ENCODE peak calls at places on chromosome 3, in four cellular contexts. S is testis, A is lower leg skin, X is breast epithelium. T is an unnamed sample.

GRCh38 chr3:69008980-69009379 is 4.5 kb downstream of the EOGT start:
- DNase-seq in S (no peak), A (no peak), X (no peak), T (no peak)

GRCh38 chr3:87435926-87436630 is 159.7 kb upstream of the POU1F1 start:
- DNase-seq in S (no peak), A (no peak), X (no peak), T (no peak)

GRCh38 chr3:43246956-43247355 is 39.4 kb upstream of the SNRK start:
- DNase-seq in S (no peak), A (no peak), X (no peak), T (no peak)

GRCh38 chr3:189563841-189564563 is 67.2 kb upstream of the TP63 start:
- DNase-seq in S (no peak), A (no peak), X (no peak), T (peak; percentile 54)

GRCh38 chr3:141795311-141795710 is 32.1 kb downstream of the GRK7 start:
- DNase-seq in S (no peak), A (peak; percentile 72), X (no peak), T (no peak)

GRCh38 chr3:15892828-15893227 is 95.0 kb upstream of the ANKRD28 start:
- DNase-seq in S (no peak), A (no peak), X (no peak), T (no peak)

GRCh38 chr3:59456852-59457485 is 407.1 kb upstream of the CFAP20DC start:
- DNase-seq in S (no peak), A (no peak), X (no peak), T (no peak)

GRCh38 chr3:53238051-53238850 is 17.6 kb downstream of the TKT start:
- DNase-seq in S (no peak), A (no peak), X (peak; percentile 35), T (peak; percentile 81)

GRCh38 chr3:10010546-10011465 is 15.4 kb upstream of the FANCD2 start:
- DNase-seq in S (peak; percentile 98), A (peak; percentile 99), X (peak; percentile 95), T (peak; percentile 86)

DNA sequence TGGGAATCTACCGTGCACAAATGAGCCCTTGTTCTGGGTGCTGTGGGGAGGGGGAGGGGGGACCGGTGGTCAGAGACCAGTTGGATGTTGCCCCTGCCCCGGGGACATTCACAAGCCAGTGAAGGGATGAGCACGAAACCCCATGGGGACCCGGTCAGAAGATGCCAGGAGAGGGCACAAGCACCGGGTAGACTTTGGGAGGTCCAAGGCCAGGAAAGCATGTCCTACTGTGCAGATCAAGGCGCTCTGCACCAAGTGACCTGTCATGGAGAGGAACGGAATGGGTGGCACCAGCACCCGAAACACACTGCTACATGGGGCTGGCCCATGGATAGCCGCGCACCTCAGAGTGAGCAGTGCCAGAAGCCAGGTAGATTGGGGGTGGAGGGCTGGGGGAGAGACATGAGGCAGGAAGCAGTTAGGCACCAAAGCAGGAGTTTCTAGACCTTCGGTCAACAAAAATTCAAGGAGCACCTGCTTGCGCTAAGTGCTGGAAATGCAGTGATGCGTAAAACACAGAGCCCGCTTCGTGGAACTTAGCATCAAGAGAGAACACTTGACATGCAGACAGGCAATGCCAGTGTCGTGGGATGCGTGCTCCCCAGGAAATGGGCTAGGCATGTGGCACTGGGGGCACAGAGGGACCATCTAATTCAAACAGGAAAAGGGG is 99.1 kb downstream of the CPN2 start:
- DNase-seq in S (no peak), A (no peak), X (no peak), T (no peak)
- TF ChIP-seq POLR2A in S (no peak), A (no peak), X (no peak), T (no peak)

GRCh38 chr3:196712514-196713413 is 587 bp downstream of the PIGX start:
- DNase-seq in S (peak; percentile 76), A (peak; percentile 89), X (peak; percentile 25), T (peak; percentile 41)
- TF ChIP-seq POLR2A in S (no peak), A (no peak), X (no peak), T (no peak)

GRCh38 chr3:72848703-72849081 is 447 bp upstream of the SHQ1 start:
- DNase-seq in S (no peak), A (no peak), X (no peak), T (no peak)

GRCh38 chr3:72844436-72844999 is 3.7 kb downstream of the SHQ1 start:
- DNase-seq in S (no peak), A (no peak), X (no peak), T (no peak)

GRCh38 chr3:72847282-72847681 is 963 bp downstream of the SHQ1 start:
- DNase-seq in S (no peak), A (no peak), X (no peak), T (no peak)

GRCh38 chr3:72847751-72848702 is at the start of gene SHQ1:
- DNase-seq in S (peak; percentile 98), A (peak; percentile 99), X (peak; percentile 90), T (peak; percentile 85)
- TF ChIP-seq POLR2A in S (no peak), A (no peak), X (no peak), T (peak; percentile 90)

GRCh38 chr3:169966086-169966950 is at the start of gene SEC62:
- DNase-seq in S (peak; percentile 96), A (peak; percentile 98), X (peak; percentile 88), T (peak; percentile 80)
- TF ChIP-seq POLR2A in S (peak; percentile 65), A (peak; percentile 50), X (peak; percentile 73), T (peak; percentile 86)

T was measured in H54.